ENCODE peak calls at places on chromosomes 11 and 22, in nine cellular contexts. M is HCT116; V is psoas muscle; P is breast epithelium; T is upper lobe of right lung; E is foreskin fibroblast; B is CD4-positive, alpha-beta T cell; C is astrocyte of the cerebellum; A is nephron progenitor cell. W is an unnamed sample.
A peak's percentile ranks its signal among the peaks of the same experiment; 100 is the strongest.

GRCh38 chr11:119206512-119207299 is 567 bp downstream of the CBL start:
- DNase-seq in E (no peak), V (peak; percentile 66), C (no peak), P (peak; percentile 53), A (peak; percentile 81), B (peak; percentile 35), T (peak; percentile 90), M (no peak), W (peak; percentile 5)

GRCh38 chr11:35390737-35391682 is 28.3 kb downstream of the SLC1A2 start:
- DNase-seq in C (peak; percentile 16), B (no peak), V (no peak), T (no peak), E (peak; percentile 76), A (no peak), M (no peak), P (no peak), W (peak; percentile 76)

GRCh38 chr11:33040127-33040861 is 922 bp downstream of the TCP11L1 start:
- DNase-seq in B (peak; percentile 12), P (no peak), E (no peak), V (no peak), C (no peak), A (no peak), T (no peak), M (no peak), W (no peak)

GRCh38 chr22:21865041-21865440 is 2.4 kb downstream of the MAPK1 start:
- DNase-seq in A (no peak), C (peak; percentile 74), T (no peak), P (no peak), V (peak; percentile 49), M (no peak), E (peak; percentile 83), B (no peak), W (peak; percentile 79)

GRCh38 chr11:118791961-118792578 is 1.1 kb upstream of the DDX6 start:
- DNase-seq in T (peak; percentile 77), E (no peak), C (no peak), P (peak; percentile 55), B (peak; percentile 21), V (peak; percentile 16), A (peak; percentile 39), M (no peak), W (peak; percentile 2)

GRCh38 chr11:134125507-134125906 is 56.6 kb downstream of the JAM3 start:
- DNase-seq in T (no peak), P (no peak), E (no peak), V (no peak), C (no peak), M (no peak), A (no peak), B (no peak), W (no peak)

GRCh38 chr11:7251836-7252682 is at the start of gene SYT9:
- DNase-seq in P (peak; percentile 58), V (peak; percentile 27), M (no peak), B (no peak), T (peak; percentile 79), A (peak; percentile 87), C (no peak), E (peak; percentile 35), W (peak; percentile 2)

GRCh38 chr11:2217211-2218081 is 45.8 kb upstream of the TH start:
- DNase-seq in E (no peak), V (no peak), P (peak; percentile 24), A (no peak), M (no peak), B (no peak), T (peak; percentile 63), C (no peak), W (no peak)

GRCh38 chr11:12762696-12763324 is 88.6 kb downstream of the TEAD1 start:
- DNase-seq in C (no peak), T (no peak), M (no peak), A (no peak), B (no peak), E (no peak), P (no peak), V (no peak), W (no peak)

GRCh38 chr11:20388096-20389055 is 860 bp downstream of the PRMT3 start:
- DNase-seq in E (no peak), T (no peak), A (no peak), V (no peak), M (no peak), P (no peak), C (no peak), B (no peak), W (no peak)

GRCh38 chr11:105862736-105863367 is 159.2 kb downstream of the MSANTD4 start:
- DNase-seq in A (no peak), M (peak; percentile 41), B (no peak), E (peak; percentile 41), V (no peak), C (peak; percentile 53), P (no peak), T (no peak), W (peak; percentile 52)

GRCh38 chr11:103806130-103806900 is 230.1 kb upstream of the DDI1 start:
- DNase-seq in V (no peak), E (peak; percentile 70), T (no peak), P (no peak), C (peak; percentile 82), M (no peak), B (no peak), A (no peak), W (peak; percentile 84)

GRCh38 chr11:8809605-8810272 is 101.2 kb upstream of the AKIP1 start:
- DNase-seq in C (no peak), V (no peak), M (no peak), B (no peak), T (no peak), P (no peak), A (no peak), E (no peak), W (no peak)

GRCh38 chr11:35841733-35842132 is 102.1 kb upstream of the LDLRAD3 start:
- DNase-seq in V (no peak), P (no peak), B (no peak), T (no peak), E (no peak), C (no peak), A (no peak), M (no peak), W (no peak)

GRCh38 chr11:131536159-131536558 is 165.7 kb downstream of the NTM start:
- DNase-seq in P (no peak), V (no peak), E (no peak), A (no peak), T (no peak), B (no peak), M (no peak), C (no peak), W (no peak)

GRCh38 chr11:78193806-78194205 is 5.1 kb downstream of the USP35 start:
- DNase-seq in E (no peak), V (no peak), A (no peak), B (no peak), M (no peak), C (no peak), T (no peak), P (peak; percentile 36), W (no peak)

DNA sequence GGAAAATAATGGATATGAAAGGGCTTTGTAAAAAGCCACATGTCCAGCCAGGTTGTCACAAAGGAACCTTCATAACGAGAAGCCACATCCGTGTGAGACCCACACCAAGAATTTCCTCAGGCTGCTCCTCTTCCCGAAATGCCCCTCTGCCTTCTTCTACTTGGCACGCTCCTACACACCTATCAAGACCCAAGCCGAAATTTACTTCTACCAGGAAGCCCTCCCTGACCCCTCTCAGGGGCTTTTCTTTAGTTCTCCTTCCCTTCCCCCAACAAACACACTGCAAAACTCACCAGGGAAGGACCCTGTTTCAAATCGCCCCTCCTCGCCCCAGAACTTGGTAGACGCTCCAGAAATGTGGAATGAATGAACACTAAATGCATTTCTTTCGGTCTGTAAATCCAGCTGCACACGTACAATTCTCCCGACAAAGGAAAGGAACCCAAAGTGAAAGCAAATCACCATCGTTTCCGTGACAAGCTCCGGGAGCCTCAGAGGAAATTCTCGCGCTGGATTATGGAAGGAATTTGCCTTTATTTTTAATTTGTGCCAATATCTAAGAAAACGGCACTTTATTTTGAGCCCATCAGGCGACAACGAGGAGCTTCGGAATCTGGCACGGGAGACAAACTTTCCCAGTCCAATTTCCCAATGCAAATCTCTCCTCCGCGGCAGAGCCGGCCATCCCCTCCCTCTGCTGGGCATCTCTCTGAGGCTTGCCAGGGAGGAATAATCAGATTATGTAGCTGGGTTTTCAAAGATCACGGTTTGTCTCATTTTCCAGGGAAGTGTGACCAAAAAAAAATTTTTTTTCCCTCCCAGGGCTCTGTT is 13.2 kb upstream of the SHISAL1 start:
- DNase-seq in T (no peak), B (no peak), P (no peak), C (no peak), V (no peak), M (no peak), E (peak; percentile 33), A (no peak), W (no peak)
- TF ChIP-seq CTCF in T (peak; percentile 13), B (no peak), P (no peak), C (peak; percentile 52), V (no peak), M (no peak), E (peak; percentile 43), A (no peak), W (peak; percentile 67)

GRCh38 chr11:123238297-123238696 is 43.2 kb upstream of the CLMP start:
- DNase-seq in E (peak; percentile 96), A (no peak), T (no peak), P (no peak), M (no peak), B (no peak), V (peak; percentile 68), C (peak; percentile 15), W (no peak)
- TF ChIP-seq CTCF in E (no peak), A (no peak), T (no peak), P (no peak), M (no peak), B (no peak), V (no peak), C (no peak), W (no peak)

DNA sequence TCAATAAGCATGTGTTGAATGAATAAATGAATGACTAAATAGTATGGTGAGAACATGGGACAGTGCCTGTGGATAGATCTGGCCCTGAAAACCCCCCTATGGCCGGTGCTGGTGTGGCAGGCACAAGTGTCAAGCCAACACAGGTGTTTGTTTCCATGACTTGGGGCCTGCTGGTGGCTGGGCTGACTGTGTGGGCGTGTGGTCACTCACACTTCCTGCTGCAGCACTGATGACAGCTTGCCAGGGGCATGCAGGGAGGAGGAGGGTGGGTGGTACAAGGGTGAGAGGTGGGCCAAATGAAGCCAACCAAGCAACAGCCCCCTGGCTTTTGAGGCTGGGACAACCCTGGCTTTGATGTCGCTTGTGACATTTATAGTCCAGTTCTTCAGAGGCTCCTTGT is 30.3 kb upstream of the ABCC8 start:
- DNase-seq in V (no peak), M (no peak), E (no peak), B (no peak), P (no peak), C (no peak), T (no peak), A (no peak), W (no peak)
- TF ChIP-seq CTCF in V (no peak), M (peak; percentile 8), E (no peak), B (no peak), P (no peak), C (no peak), T (no peak), A (no peak), W (no peak)

DNA sequence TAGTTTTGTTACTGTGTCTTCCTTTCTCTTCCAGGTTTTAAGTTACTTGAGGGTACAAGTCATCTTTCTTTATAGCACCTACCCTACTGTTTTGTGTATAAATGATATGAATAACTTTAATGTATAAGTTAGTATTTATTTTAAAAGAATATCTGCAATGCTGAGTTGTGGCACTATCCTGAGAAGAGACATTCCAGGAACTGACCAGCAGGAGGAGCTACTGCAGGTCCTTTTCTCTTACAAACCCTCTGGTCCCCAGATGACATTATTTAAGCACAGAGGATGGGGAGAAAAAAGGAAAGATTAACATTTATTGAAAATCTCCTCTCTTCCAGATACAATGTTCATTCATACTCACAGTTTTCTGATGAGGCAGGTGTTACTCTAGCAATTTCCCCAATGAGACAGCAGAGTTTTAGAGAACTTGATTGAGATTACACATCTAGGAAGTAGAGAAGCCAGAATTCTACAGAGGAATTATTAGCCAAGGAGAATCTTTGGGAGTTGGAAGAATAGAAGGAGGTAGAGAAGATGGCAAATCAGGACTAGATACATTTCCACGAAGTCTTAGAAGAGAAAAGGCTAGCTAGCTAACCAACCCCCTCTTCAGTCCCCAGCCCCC is 541.2 kb upstream of the API5 start:
- DNase-seq in E (no peak), B (no peak), C (no peak), A (peak; percentile 32), V (no peak), T (no peak), M (no peak), P (no peak), W (no peak)
- TF ChIP-seq CTCF in E (peak; percentile 52), B (no peak), C (peak; percentile 60), A (peak; percentile 73), V (peak; percentile 37), T (peak; percentile 62), M (peak; percentile 43), P (peak; percentile 16), W (peak; percentile 27)